ENCODE peak calls at places on chromosomes 11 and 22, in four cellular contexts. One of them, this sample, is unnamed.

GRCh38 chr22:40534379-40535188 is 101.9 kb downstream of the MRTFA start:
- ATAC-seq in GM23338: peak
- ATAC-seq in lower lobe of right lung: peak
- ATAC-seq in stimulated activated naive CD8-positive, alpha-beta T cell treated with anti-CD3 and anti-CD28 coated beads, Interleukin-15, Interleukin-2, amounts not matched to agents 100 U/mL and 50 U/mL, for 24 hours: peak
- ATAC-seq in this sample: peak

GRCh38 chr11:11584446-11584810 is 37.4 kb downstream of the GALNT18 start:
- ATAC-seq in GM23338: no peak
- ATAC-seq in lower lobe of right lung: peak
- ATAC-seq in stimulated activated naive CD8-positive, alpha-beta T cell treated with anti-CD3 and anti-CD28 coated beads, Interleukin-15, Interleukin-2, amounts not matched to agents 100 U/mL and 50 U/mL, for 24 hours: no peak
- ATAC-seq in this sample: no peak

GRCh38 chr11:74417860-74418508 is 19.8 kb upstream of the PGM2L1 start:
- ATAC-seq in GM23338: peak
- ATAC-seq in lower lobe of right lung: peak
- ATAC-seq in stimulated activated naive CD8-positive, alpha-beta T cell treated with anti-CD3 and anti-CD28 coated beads, Interleukin-15, Interleukin-2, amounts not matched to agents 100 U/mL and 50 U/mL, for 24 hours: peak
- ATAC-seq in this sample: peak

GRCh38 chr11:47987781-47988180 is 7.4 kb downstream of the PTPRJ start:
- ATAC-seq in GM23338: no peak
- ATAC-seq in lower lobe of right lung: no peak
- ATAC-seq in stimulated activated naive CD8-positive, alpha-beta T cell treated with anti-CD3 and anti-CD28 coated beads, Interleukin-15, Interleukin-2, amounts not matched to agents 100 U/mL and 50 U/mL, for 24 hours: no peak
- ATAC-seq in this sample: no peak

GRCh38 chr11:83951521-83951920 is 665.4 kb upstream of the CCDC90B start:
- ATAC-seq in GM23338: no peak
- ATAC-seq in lower lobe of right lung: no peak
- ATAC-seq in stimulated activated naive CD8-positive, alpha-beta T cell treated with anti-CD3 and anti-CD28 coated beads, Interleukin-15, Interleukin-2, amounts not matched to agents 100 U/mL and 50 U/mL, for 24 hours: no peak
- ATAC-seq in this sample: no peak

GRCh38 chr11:9815486-9816136 is 151.7 kb downstream of the SWAP70 start:
- ATAC-seq in GM23338: no peak
- ATAC-seq in lower lobe of right lung: peak
- ATAC-seq in stimulated activated naive CD8-positive, alpha-beta T cell treated with anti-CD3 and anti-CD28 coated beads, Interleukin-15, Interleukin-2, amounts not matched to agents 100 U/mL and 50 U/mL, for 24 hours: peak
- ATAC-seq in this sample: no peak

GRCh38 chr11:93921695-93922468 is 71.5 kb upstream of the VSTM5 start:
- ATAC-seq in GM23338: peak
- ATAC-seq in lower lobe of right lung: peak
- ATAC-seq in stimulated activated naive CD8-positive, alpha-beta T cell treated with anti-CD3 and anti-CD28 coated beads, Interleukin-15, Interleukin-2, amounts not matched to agents 100 U/mL and 50 U/mL, for 24 hours: no peak
- ATAC-seq in this sample: no peak

GRCh38 chr22:45009881-45010531 is at the start of gene PHF21B:
- ATAC-seq in GM23338: peak
- ATAC-seq in lower lobe of right lung: no peak
- ATAC-seq in stimulated activated naive CD8-positive, alpha-beta T cell treated with anti-CD3 and anti-CD28 coated beads, Interleukin-15, Interleukin-2, amounts not matched to agents 100 U/mL and 50 U/mL, for 24 hours: peak
- ATAC-seq in this sample: no peak

GRCh38 chr22:41684194-41684593 is 4.5 kb downstream of the SNU13 start:
- ATAC-seq in GM23338: no peak
- ATAC-seq in lower lobe of right lung: no peak
- ATAC-seq in stimulated activated naive CD8-positive, alpha-beta T cell treated with anti-CD3 and anti-CD28 coated beads, Interleukin-15, Interleukin-2, amounts not matched to agents 100 U/mL and 50 U/mL, for 24 hours: no peak
- ATAC-seq in this sample: no peak

GRCh38 chr11:124717786-124718634 is 21.7 kb upstream of the NRGN start:
- ATAC-seq in GM23338: peak
- ATAC-seq in lower lobe of right lung: peak
- ATAC-seq in stimulated activated naive CD8-positive, alpha-beta T cell treated with anti-CD3 and anti-CD28 coated beads, Interleukin-15, Interleukin-2, amounts not matched to agents 100 U/mL and 50 U/mL, for 24 hours: peak
- ATAC-seq in this sample: peak

GRCh38 chr11:76361773-76362172 is 19.2 kb downstream of the THAP12 start:
- ATAC-seq in GM23338: no peak
- ATAC-seq in lower lobe of right lung: no peak
- ATAC-seq in stimulated activated naive CD8-positive, alpha-beta T cell treated with anti-CD3 and anti-CD28 coated beads, Interleukin-15, Interleukin-2, amounts not matched to agents 100 U/mL and 50 U/mL, for 24 hours: no peak
- ATAC-seq in this sample: peak

GRCh38 chr22:41951898-41952474 is at the start of gene SMIM45:
- ATAC-seq in GM23338: peak
- ATAC-seq in lower lobe of right lung: no peak
- ATAC-seq in stimulated activated naive CD8-positive, alpha-beta T cell treated with anti-CD3 and anti-CD28 coated beads, Interleukin-15, Interleukin-2, amounts not matched to agents 100 U/mL and 50 U/mL, for 24 hours: no peak
- ATAC-seq in this sample: no peak

GRCh38 chr11:102411142-102411541 is 41.4 kb downstream of the TMEM123 start:
- ATAC-seq in GM23338: no peak
- ATAC-seq in lower lobe of right lung: no peak
- ATAC-seq in stimulated activated naive CD8-positive, alpha-beta T cell treated with anti-CD3 and anti-CD28 coated beads, Interleukin-15, Interleukin-2, amounts not matched to agents 100 U/mL and 50 U/mL, for 24 hours: no peak
- ATAC-seq in this sample: no peak

GRCh38 chr11:120974466-120974865 is 49.4 kb upstream of the TBCEL start:
- ATAC-seq in GM23338: no peak
- ATAC-seq in lower lobe of right lung: no peak
- ATAC-seq in stimulated activated naive CD8-positive, alpha-beta T cell treated with anti-CD3 and anti-CD28 coated beads, Interleukin-15, Interleukin-2, amounts not matched to agents 100 U/mL and 50 U/mL, for 24 hours: no peak
- ATAC-seq in this sample: no peak

GRCh38 chr11:61702701-61703312 is 22.6 kb downstream of the DAGLA start:
- ATAC-seq in GM23338: no peak
- ATAC-seq in lower lobe of right lung: no peak
- ATAC-seq in stimulated activated naive CD8-positive, alpha-beta T cell treated with anti-CD3 and anti-CD28 coated beads, Interleukin-15, Interleukin-2, amounts not matched to agents 100 U/mL and 50 U/mL, for 24 hours: no peak
- ATAC-seq in this sample: no peak

GRCh38 chr11:112175596-112175947 is 260 bp downstream of the BCO2 start:
- ATAC-seq in GM23338: no peak
- ATAC-seq in lower lobe of right lung: no peak
- ATAC-seq in stimulated activated naive CD8-positive, alpha-beta T cell treated with anti-CD3 and anti-CD28 coated beads, Interleukin-15, Interleukin-2, amounts not matched to agents 100 U/mL and 50 U/mL, for 24 hours: no peak
- ATAC-seq in this sample: no peak

This sample was measured in activated T-helper 17 cell treated with anti-CD3 and anti-CD28 coated beads, Interleukin-2, amount 50 U/mL, for 72 hours.